ENCODE peak calls at places on chromosomes 4 and X, in seven cellular contexts. G is midbrain, M is C1 segment of cervical spinal cord, W is KG1, I is LHCN-M2, Q is LoVo, Y is posterior cingulate gyrus. S is an unnamed sample.

GRCh38 chrX:630922-631496 is 418 bp downstream of the SHOX start:
- DNase-seq in G (no peak), M (no peak), W (no peak), I (no peak), Q (no peak), Y (no peak), S (no peak)

GRCh38 chr4:158161561-158162354 is 11.1 kb downstream of the GASK1B start:
- DNase-seq in G (no peak), M (no peak), W (no peak), I (peak; percentile 95), Q (peak; percentile 25), Y (no peak), S (no peak)

GRCh38 chrX:95878874-95879273 is 805.8 kb upstream of the DIAPH2 start:
- DNase-seq in G (no peak), M (no peak), W (no peak), I (no peak), Q (no peak), Y (no peak), S (no peak)

GRCh38 chrX:135513140-135513535 is 7.3 kb upstream of the INTS6L start:
- DNase-seq in G (no peak), M (no peak), W (no peak), I (no peak), Q (no peak), Y (no peak), S (no peak)

GRCh38 chrX:10620121-10620699 is at the start of gene MID1:
- DNase-seq in G (peak; percentile 52), M (no peak), W (no peak), I (peak; percentile 79), Q (peak; percentile 38), Y (peak; percentile 82), S (no peak)

GRCh38 chrX:46433892-46434291 is 111.3 kb downstream of the ZNF674 start:
- DNase-seq in G (no peak), M (no peak), W (no peak), I (peak; percentile 7), Q (no peak), Y (no peak), S (no peak)

GRCh38 chr4:78370625-78371372 is 180.8 kb upstream of the ANXA3 start:
- DNase-seq in G (no peak), M (no peak), W (no peak), I (peak; percentile 15), Q (peak; percentile 20), Y (no peak), S (no peak)

GRCh38 chr4:7912826-7913225 is 26.8 kb downstream of the AFAP1 start:
- DNase-seq in G (no peak), M (no peak), W (no peak), I (no peak), Q (no peak), Y (no peak), S (no peak)

GRCh38 chr4:16752150-16752549 is 146.3 kb downstream of the LDB2 start:
- DNase-seq in G (no peak), M (no peak), W (no peak), I (no peak), Q (no peak), Y (no peak), S (no peak)

GRCh38 chr4:95531141-95531540 is 17.6 kb downstream of the UNC5C start:
- DNase-seq in G (no peak), M (no peak), W (no peak), I (no peak), Q (no peak), Y (no peak), S (no peak)

GRCh38 chr4:2591189-2591588 is 54.7 kb downstream of the FAM193A start:
- DNase-seq in G (peak; percentile 11), M (no peak), W (no peak), I (no peak), Q (no peak), Y (no peak), S (no peak)

GRCh38 chrX:75155454-75155829 is 641 bp downstream of the ABCB7 start:
- DNase-seq in G (no peak), M (no peak), W (peak; percentile 1), I (no peak), Q (no peak), Y (no peak), S (no peak)

GRCh38 chr4:139530833-139531427 is 25.1 kb downstream of the SETD7 start:
- DNase-seq in G (peak; percentile 60), M (no peak), W (peak; percentile 44), I (peak; percentile 54), Q (peak; percentile 24), Y (no peak), S (peak; percentile 48)

GRCh38 chr4:22417408-22417807 is 98.5 kb downstream of the ADGRA3 start:
- DNase-seq in G (no peak), M (no peak), W (no peak), I (peak; percentile 66), Q (no peak), Y (no peak), S (no peak)

GRCh38 chrX:131763674-131764073 is 219.8 kb downstream of the OR13H1 start:
- DNase-seq in G (peak; percentile 88), M (no peak), W (no peak), I (peak; percentile 35), Q (peak; percentile 18), Y (no peak), S (peak; percentile 83)

GRCh38 chr4:174713821-174714220 is 115.2 kb downstream of the GLRA3 start:
- DNase-seq in G (no peak), M (no peak), W (no peak), I (no peak), Q (no peak), Y (no peak), S (no peak)

GRCh38 chrX:63128509-63128908 is 222.6 kb downstream of the SPIN4 start:
- DNase-seq in G (peak; percentile 10), M (no peak), W (peak; percentile 1), I (no peak), Q (peak; percentile 2), Y (peak; percentile 42), S (no peak)

GRCh38 chrX:39850630-39851152 is 247.1 kb downstream of the BCOR start:
- DNase-seq in G (no peak), M (no peak), W (peak; percentile 9), I (peak; percentile 53), Q (no peak), Y (no peak), S (peak; percentile 29)

S was measured in naive thymus-derived CD4-positive, alpha-beta T cell.